ENCODE peak calls at places on chromosome 11, in nine cellular contexts. One of them, this sample, is unnamed.

GRCh38 chr11:380996-381395 is 11.7 kb downstream of the B4GALNT4 start:
- DNase-seq in left ventricle myocardium inferior: no peak
- DNase-seq in AG04450: no peak
- DNase-seq in SJSA1: no peak
- DNase-seq in mammary epithelial cell: no peak
- DNase-seq in stomach: no peak
- DNase-seq in CD4-positive, alpha-beta memory T cell: no peak
- DNase-seq in OCI-LY7: no peak
- DNase-seq in sigmoid colon: no peak
- DNase-seq in this sample: no peak

GRCh38 chr11:88293931-88294330 is 43.6 kb downstream of the CTSC start:
- DNase-seq in left ventricle myocardium inferior: no peak
- DNase-seq in AG04450: no peak
- DNase-seq in SJSA1: no peak
- DNase-seq in mammary epithelial cell: no peak
- DNase-seq in stomach: no peak
- DNase-seq in CD4-positive, alpha-beta memory T cell: no peak
- DNase-seq in OCI-LY7: no peak
- DNase-seq in sigmoid colon: no peak
- DNase-seq in this sample: no peak

GRCh38 chr11:44622190-44622650 is 56.8 kb downstream of the CD82 start:
- DNase-seq in left ventricle myocardium inferior: no peak
- DNase-seq in AG04450: no peak
- DNase-seq in SJSA1: no peak
- DNase-seq in mammary epithelial cell: no peak
- DNase-seq in stomach: peak; percentile 13
- DNase-seq in CD4-positive, alpha-beta memory T cell: no peak
- DNase-seq in OCI-LY7: no peak
- DNase-seq in sigmoid colon: peak; percentile 58
- DNase-seq in this sample: peak; percentile 14

GRCh38 chr11:64809781-64810241 is 540 bp downstream of the MEN1 start:
- DNase-seq in left ventricle myocardium inferior: no peak
- DNase-seq in AG04450: no peak
- DNase-seq in SJSA1: no peak
- DNase-seq in mammary epithelial cell: peak; percentile 63
- DNase-seq in stomach: peak; percentile 65
- DNase-seq in CD4-positive, alpha-beta memory T cell: no peak
- DNase-seq in OCI-LY7: peak; percentile 34
- DNase-seq in sigmoid colon: no peak
- DNase-seq in this sample: peak; percentile 25

GRCh38 chr11:130633466-130633865 is 185.0 kb downstream of the ADAMTS15 start:
- DNase-seq in left ventricle myocardium inferior: no peak
- DNase-seq in AG04450: no peak
- DNase-seq in SJSA1: no peak
- DNase-seq in mammary epithelial cell: peak; percentile 69
- DNase-seq in stomach: no peak
- DNase-seq in CD4-positive, alpha-beta memory T cell: no peak
- DNase-seq in OCI-LY7: no peak
- DNase-seq in sigmoid colon: no peak
- DNase-seq in this sample: no peak

GRCh38 chr11:122137081-122137793 is 21.2 kb upstream of the BLID start:
- DNase-seq in left ventricle myocardium inferior: no peak
- DNase-seq in AG04450: peak; percentile 76
- DNase-seq in SJSA1: peak; percentile 72
- DNase-seq in mammary epithelial cell: peak; percentile 65
- DNase-seq in stomach: no peak
- DNase-seq in CD4-positive, alpha-beta memory T cell: no peak
- DNase-seq in OCI-LY7: no peak
- DNase-seq in sigmoid colon: no peak
- DNase-seq in this sample: no peak

GRCh38 chr11:78645226-78646202 is 70.8 kb upstream of the NARS2 start:
- DNase-seq in left ventricle myocardium inferior: peak; percentile 58
- DNase-seq in AG04450: peak; percentile 48
- DNase-seq in SJSA1: peak; percentile 35
- DNase-seq in mammary epithelial cell: peak; percentile 74
- DNase-seq in stomach: peak; percentile 79
- DNase-seq in CD4-positive, alpha-beta memory T cell: peak; percentile 33
- DNase-seq in OCI-LY7: peak; percentile 73
- DNase-seq in sigmoid colon: no peak
- DNase-seq in this sample: peak; percentile 78

GRCh38 chr11:17439316-17439782 is 37.3 kb downstream of the ABCC8 start:
- DNase-seq in left ventricle myocardium inferior: no peak
- DNase-seq in AG04450: no peak
- DNase-seq in SJSA1: no peak
- DNase-seq in mammary epithelial cell: no peak
- DNase-seq in stomach: peak; percentile 74
- DNase-seq in CD4-positive, alpha-beta memory T cell: no peak
- DNase-seq in OCI-LY7: peak; percentile 13
- DNase-seq in sigmoid colon: no peak
- DNase-seq in this sample: no peak

GRCh38 chr11:134098566-134099184 is 29.8 kb downstream of the JAM3 start:
- DNase-seq in left ventricle myocardium inferior: no peak
- DNase-seq in AG04450: no peak
- DNase-seq in SJSA1: no peak
- DNase-seq in mammary epithelial cell: peak; percentile 11
- DNase-seq in stomach: no peak
- DNase-seq in CD4-positive, alpha-beta memory T cell: no peak
- DNase-seq in OCI-LY7: peak; percentile 19
- DNase-seq in sigmoid colon: no peak
- DNase-seq in this sample: no peak

GRCh38 chr11:10394229-10395100 is 60.6 kb upstream of the AMPD3 start:
- DNase-seq in left ventricle myocardium inferior: no peak
- DNase-seq in AG04450: no peak
- DNase-seq in SJSA1: no peak
- DNase-seq in mammary epithelial cell: no peak
- DNase-seq in stomach: no peak
- DNase-seq in CD4-positive, alpha-beta memory T cell: no peak
- DNase-seq in OCI-LY7: no peak
- DNase-seq in sigmoid colon: no peak
- DNase-seq in this sample: peak; percentile 45

GRCh38 chr11:65314501-65315203 is at the start of gene CDC42EP2:
- DNase-seq in left ventricle myocardium inferior: peak; percentile 91
- DNase-seq in AG04450: no peak
- DNase-seq in SJSA1: peak; percentile 96
- DNase-seq in mammary epithelial cell: peak; percentile 82
- DNase-seq in stomach: peak; percentile 91
- DNase-seq in CD4-positive, alpha-beta memory T cell: peak; percentile 58
- DNase-seq in OCI-LY7: peak; percentile 74
- DNase-seq in sigmoid colon: peak; percentile 94
- DNase-seq in this sample: peak; percentile 93

GRCh38 chr11:87430821-87431220 is 393.1 kb downstream of the TMEM135 start:
- DNase-seq in left ventricle myocardium inferior: no peak
- DNase-seq in AG04450: no peak
- DNase-seq in SJSA1: peak; percentile 41
- DNase-seq in mammary epithelial cell: no peak
- DNase-seq in stomach: no peak
- DNase-seq in CD4-positive, alpha-beta memory T cell: no peak
- DNase-seq in OCI-LY7: no peak
- DNase-seq in sigmoid colon: no peak
- DNase-seq in this sample: no peak

GRCh38 chr11:112637046-112637445 is 324.2 kb upstream of the NCAM1 start:
- DNase-seq in left ventricle myocardium inferior: no peak
- DNase-seq in AG04450: no peak
- DNase-seq in SJSA1: no peak
- DNase-seq in mammary epithelial cell: no peak
- DNase-seq in stomach: no peak
- DNase-seq in CD4-positive, alpha-beta memory T cell: no peak
- DNase-seq in OCI-LY7: no peak
- DNase-seq in sigmoid colon: no peak
- DNase-seq in this sample: no peak

GRCh38 chr11:112634551-112634950 is 326.7 kb upstream of the NCAM1 start:
- DNase-seq in left ventricle myocardium inferior: no peak
- DNase-seq in AG04450: no peak
- DNase-seq in SJSA1: no peak
- DNase-seq in mammary epithelial cell: no peak
- DNase-seq in stomach: no peak
- DNase-seq in CD4-positive, alpha-beta memory T cell: no peak
- DNase-seq in OCI-LY7: no peak
- DNase-seq in sigmoid colon: no peak
- DNase-seq in this sample: no peak

GRCh38 chr11:112632866-112633505 is 328.2 kb upstream of the NCAM1 start:
- DNase-seq in left ventricle myocardium inferior: no peak
- DNase-seq in AG04450: no peak
- DNase-seq in SJSA1: no peak
- DNase-seq in mammary epithelial cell: no peak
- DNase-seq in stomach: no peak
- DNase-seq in CD4-positive, alpha-beta memory T cell: no peak
- DNase-seq in OCI-LY7: no peak
- DNase-seq in sigmoid colon: no peak
- DNase-seq in this sample: no peak

GRCh38 chr11:112631333-112631732 is 329.9 kb upstream of the NCAM1 start:
- DNase-seq in left ventricle myocardium inferior: no peak
- DNase-seq in AG04450: no peak
- DNase-seq in SJSA1: no peak
- DNase-seq in mammary epithelial cell: no peak
- DNase-seq in stomach: no peak
- DNase-seq in CD4-positive, alpha-beta memory T cell: no peak
- DNase-seq in OCI-LY7: no peak
- DNase-seq in sigmoid colon: no peak
- DNase-seq in this sample: no peak

GRCh38 chr11:112635338-112635737 is 325.9 kb upstream of the NCAM1 start:
- DNase-seq in left ventricle myocardium inferior: no peak
- DNase-seq in AG04450: no peak
- DNase-seq in SJSA1: no peak
- DNase-seq in mammary epithelial cell: no peak
- DNase-seq in stomach: no peak
- DNase-seq in CD4-positive, alpha-beta memory T cell: no peak
- DNase-seq in OCI-LY7: no peak
- DNase-seq in sigmoid colon: no peak
- DNase-seq in this sample: no peak
- H3K4me3 ChIP-seq in left ventricle myocardium inferior: no peak overlapping the region
- H3K4me3 ChIP-seq in AG04450: no peak overlapping the region
- H3K4me3 ChIP-seq in SJSA1: no peak overlapping the region
- H3K4me3 ChIP-seq in mammary epithelial cell: no peak overlapping the region
- H3K4me3 ChIP-seq in stomach: no peak overlapping the region
- H3K4me3 ChIP-seq in CD4-positive, alpha-beta memory T cell: no peak overlapping the region
- H3K4me3 ChIP-seq in OCI-LY7: no peak overlapping the region
- H3K4me3 ChIP-seq in sigmoid colon: no peak overlapping the region
- H3K4me3 ChIP-seq in this sample: no peak overlapping the region

GRCh38 chr11:47714554-47715081 is 551 bp downstream of the AGBL2 start:
- DNase-seq in left ventricle myocardium inferior: no peak
- DNase-seq in AG04450: no peak
- DNase-seq in SJSA1: no peak
- DNase-seq in mammary epithelial cell: peak; percentile 56
- DNase-seq in stomach: no peak
- DNase-seq in CD4-positive, alpha-beta memory T cell: peak; percentile 8
- DNase-seq in OCI-LY7: no peak
- DNase-seq in sigmoid colon: peak; percentile 66
- DNase-seq in this sample: peak; percentile 62
- H3K27ac ChIP-seq in left ventricle myocardium inferior: peak overlapping the region; percentile 79
- H3K27ac ChIP-seq in AG04450: peak overlapping the region; percentile 12
- H3K27ac ChIP-seq in SJSA1: peak overlapping the region; percentile 57
- H3K27ac ChIP-seq in mammary epithelial cell: peak overlapping the region; percentile 71
- H3K27ac ChIP-seq in stomach: peak overlapping the region; percentile 90
- H3K27ac ChIP-seq in CD4-positive, alpha-beta memory T cell: peak overlapping the region; percentile 92
- H3K27ac ChIP-seq in OCI-LY7: peak overlapping the region; percentile 43
- H3K27ac ChIP-seq in sigmoid colon: peak overlapping the region; percentile 76
- H3K27ac ChIP-seq in this sample: peak overlapping the region; percentile 87

GRCh38 chr11:47302853-47303252 is 32.9 kb downstream of the MADD start:
- DNase-seq in left ventricle myocardium inferior: no peak
- DNase-seq in AG04450: no peak
- DNase-seq in SJSA1: no peak
- DNase-seq in mammary epithelial cell: no peak
- DNase-seq in stomach: no peak
- DNase-seq in CD4-positive, alpha-beta memory T cell: no peak
- DNase-seq in OCI-LY7: no peak
- DNase-seq in sigmoid colon: no peak
- DNase-seq in this sample: no peak
- H3K4me3 ChIP-seq in left ventricle myocardium inferior: no peak overlapping the region
- H3K4me3 ChIP-seq in AG04450: no peak overlapping the region
- H3K4me3 ChIP-seq in SJSA1: no peak overlapping the region
- H3K4me3 ChIP-seq in mammary epithelial cell: no peak overlapping the region
- H3K4me3 ChIP-seq in stomach: no peak overlapping the region
- H3K4me3 ChIP-seq in CD4-positive, alpha-beta memory T cell: no peak overlapping the region
- H3K4me3 ChIP-seq in OCI-LY7: no peak overlapping the region
- H3K4me3 ChIP-seq in sigmoid colon: no peak overlapping the region
- H3K4me3 ChIP-seq in this sample: no peak overlapping the region

GRCh38 chr11:67349927-67350465 is 3.4 kb downstream of the POLD4 start:
- DNase-seq in left ventricle myocardium inferior: no peak
- DNase-seq in AG04450: no peak
- DNase-seq in SJSA1: no peak
- DNase-seq in mammary epithelial cell: no peak
- DNase-seq in stomach: no peak
- DNase-seq in CD4-positive, alpha-beta memory T cell: no peak
- DNase-seq in OCI-LY7: no peak
- DNase-seq in sigmoid colon: no peak
- DNase-seq in this sample: no peak

GRCh38 chr11:67345949-67346819 is 7.2 kb downstream of the POLD4 start:
- DNase-seq in left ventricle myocardium inferior: no peak
- DNase-seq in AG04450: no peak
- DNase-seq in SJSA1: peak; percentile 36
- DNase-seq in mammary epithelial cell: peak; percentile 92
- DNase-seq in stomach: peak; percentile 68
- DNase-seq in CD4-positive, alpha-beta memory T cell: peak; percentile 30
- DNase-seq in OCI-LY7: peak; percentile 66
- DNase-seq in sigmoid colon: no peak
- DNase-seq in this sample: peak; percentile 66

GRCh38 chr11:67349036-67349435 is 4.3 kb downstream of the POLD4 start:
- DNase-seq in left ventricle myocardium inferior: no peak
- DNase-seq in AG04450: no peak
- DNase-seq in SJSA1: no peak
- DNase-seq in mammary epithelial cell: no peak
- DNase-seq in stomach: no peak
- DNase-seq in CD4-positive, alpha-beta memory T cell: no peak
- DNase-seq in OCI-LY7: no peak
- DNase-seq in sigmoid colon: no peak
- DNase-seq in this sample: peak; percentile 14

GRCh38 chr11:67349457-67349856 is 3.9 kb downstream of the POLD4 start:
- DNase-seq in left ventricle myocardium inferior: no peak
- DNase-seq in AG04450: no peak
- DNase-seq in SJSA1: no peak
- DNase-seq in mammary epithelial cell: no peak
- DNase-seq in stomach: no peak
- DNase-seq in CD4-positive, alpha-beta memory T cell: no peak
- DNase-seq in OCI-LY7: no peak
- DNase-seq in sigmoid colon: no peak
- DNase-seq in this sample: no peak

DNA sequence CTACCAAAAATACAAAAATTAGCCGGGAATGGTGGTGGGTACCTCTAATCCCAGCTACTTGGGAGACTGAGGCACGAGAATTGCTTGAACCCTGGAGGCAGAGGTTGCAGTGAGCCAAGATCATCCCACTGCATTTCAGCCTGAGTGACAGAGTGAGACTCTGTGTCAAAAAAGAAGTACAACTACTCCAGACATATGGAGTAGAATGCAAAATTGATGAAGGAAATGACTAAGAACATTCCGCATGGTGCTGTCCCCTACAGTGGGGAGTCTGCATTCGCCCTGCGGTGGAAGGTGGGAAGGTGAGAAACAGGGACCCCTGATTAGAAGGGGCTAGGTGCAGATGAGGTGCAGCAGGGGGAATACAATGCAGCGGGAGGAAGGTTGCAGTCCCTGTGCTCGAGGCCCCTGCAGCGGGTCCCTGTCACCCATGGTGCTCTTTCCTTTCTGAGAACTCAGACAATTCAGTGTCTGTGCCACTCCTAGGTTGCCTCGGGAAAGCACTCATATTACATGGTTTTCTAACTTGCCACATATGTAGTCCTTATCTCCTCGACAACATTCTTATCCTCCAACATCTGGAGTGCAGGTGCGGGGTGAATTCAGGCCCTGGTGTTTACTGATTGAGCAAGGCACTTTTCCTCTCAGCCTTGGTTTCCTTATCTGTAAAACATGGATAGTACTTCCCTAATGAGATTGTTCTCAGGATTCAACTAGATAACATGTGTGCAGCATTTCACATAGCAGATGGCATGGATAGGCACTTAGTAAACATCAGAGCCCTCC is 5.2 kb downstream of the POLD4 start:
- DNase-seq in left ventricle myocardium inferior: no peak
- DNase-seq in AG04450: no peak
- DNase-seq in SJSA1: no peak
- DNase-seq in mammary epithelial cell: no peak
- DNase-seq in stomach: no peak
- DNase-seq in CD4-positive, alpha-beta memory T cell: no peak
- DNase-seq in OCI-LY7: no peak
- DNase-seq in sigmoid colon: no peak
- DNase-seq in this sample: no peak
- H3K27ac ChIP-seq in left ventricle myocardium inferior: peak overlapping the region; percentile 58
- H3K27ac ChIP-seq in AG04450: peak overlapping the region; percentile 21
- H3K27ac ChIP-seq in SJSA1: no peak overlapping the region
- H3K27ac ChIP-seq in mammary epithelial cell: no peak overlapping the region
- H3K27ac ChIP-seq in stomach: peak overlapping the region; percentile 25
- H3K27ac ChIP-seq in CD4-positive, alpha-beta memory T cell: no peak overlapping the region
- H3K27ac ChIP-seq in OCI-LY7: no peak overlapping the region
- H3K27ac ChIP-seq in sigmoid colon: no peak overlapping the region
- H3K27ac ChIP-seq in this sample: peak overlapping the region; percentile 44

This sample was measured in Peyer's patch.